ENCODE peak calls at places on chromosome 11, in six cellular contexts. L is GM12891, T is K562, M is SK-N-SH, Q is H1, H is HepG2. I is an unnamed sample.

GRCh38 chr11:75689861-75690641 is 21.2 kb upstream of the MAP6 start:
- DNase-seq in H (no peak), Q (no peak), L (no peak), T (no peak), M (no peak), I (no peak)

GRCh38 chr11:56849852-56850251 is 101.4 kb upstream of the OR9G4 start:
- DNase-seq in M (no peak), L (no peak), Q (no peak), T (no peak), H (no peak), I (no peak)

GRCh38 chr11:23574149-23574548 is 713.9 kb upstream of the CCDC179 start:
- DNase-seq in H (no peak), M (no peak), L (no peak), T (no peak), Q (no peak), I (no peak)

GRCh38 chr11:16356057-16356750 is at the start of gene SOX6:
- DNase-seq in H (peak; percentile 94), T (no peak), L (no peak), Q (no peak), M (no peak), I (no peak)

GRCh38 chr11:28976801-28977145 is 868.6 kb downstream of the METTL15 start:
- DNase-seq in T (no peak), Q (no peak), H (no peak), L (no peak), M (no peak), I (no peak)

GRCh38 chr11:93652161-93652597 is 9.3 kb upstream of the CEP295 start:
- DNase-seq in H (peak; percentile 17), L (no peak), Q (peak; percentile 70), T (peak; percentile 36), M (peak; percentile 19), I (no peak)

GRCh38 chr11:126061707-126062678 is 673 bp downstream of the CDON start:
- DNase-seq in Q (peak; percentile 74), L (no peak), T (no peak), M (peak; percentile 56), H (peak; percentile 66), I (no peak)

GRCh38 chr11:90874281-90874680 is 651.4 kb upstream of the CHORDC1 start:
- DNase-seq in L (no peak), M (no peak), H (no peak), Q (no peak), T (no peak), I (no peak)

GRCh38 chr11:34613462-34614183 is 7.3 kb upstream of the EHF start:
- DNase-seq in Q (no peak), L (peak; percentile 38), T (no peak), H (no peak), M (no peak), I (no peak)

GRCh38 chr11:32312865-32313403 is 122.4 kb downstream of the WT1 start:
- DNase-seq in L (peak; percentile 28), H (peak; percentile 45), Q (peak; percentile 60), M (peak; percentile 51), T (peak; percentile 62), I (peak; percentile 12)

GRCh38 chr11:93396356-93396755 is 65.8 kb downstream of the DEUP1 start:
- DNase-seq in Q (no peak), T (no peak), H (no peak), L (no peak), M (no peak), I (no peak)

GRCh38 chr11:122617926-122618325 is 37.6 kb upstream of the UBASH3B start:
- DNase-seq in H (peak; percentile 36), T (no peak), M (no peak), L (no peak), Q (no peak), I (no peak)

GRCh38 chr11:17423533-17424310 is 35.3 kb upstream of the KCNJ11 start:
- DNase-seq in H (peak; percentile 58), Q (no peak), M (no peak), L (no peak), T (no peak), I (no peak)

GRCh38 chr11:9315078-9315688 is 790 bp upstream of the TMEM41B start:
- DNase-seq in H (no peak), Q (no peak), T (no peak), L (no peak), M (no peak), I (no peak)

GRCh38 chr11:75432911-75433321 is at the start of gene KLHL35:
- DNase-seq in M (no peak), H (no peak), T (peak; percentile 41), L (no peak), Q (no peak), I (no peak)

GRCh38 chr11:112555491-112556364 is 295.1 kb upstream of the PLET1 start:
- DNase-seq in L (peak; percentile 35), Q (peak; percentile 94), H (peak; percentile 21), T (peak; percentile 65), M (peak; percentile 66), I (peak; percentile 41)

GRCh38 chr11:14855890-14856289 is 36.1 kb downstream of the CYP2R1 start:
- DNase-seq in H (no peak), T (no peak), L (no peak), M (no peak), Q (no peak), I (no peak)

GRCh38 chr11:133311230-133311629 is 221.1 kb downstream of the OPCML start:
- DNase-seq in L (no peak), M (no peak), T (no peak), Q (no peak), H (no peak), I (no peak)

GRCh38 chr11:59196777-59197176 is 15.9 kb downstream of the MPEG1 start:
- DNase-seq in Q (no peak), T (no peak), M (no peak), H (no peak), L (no peak), I (no peak)

GRCh38 chr11:126815111-126815510 is 185.5 kb downstream of the KIRREL3 start:
- DNase-seq in L (no peak), Q (no peak), H (no peak), M (no peak), T (no peak), I (no peak)

GRCh38 chr11:33652407-33652806 is 48.2 kb downstream of the C11orf91 start:
- DNase-seq in H (no peak), T (no peak), L (no peak), Q (no peak), M (no peak), I (no peak)

GRCh38 chr11:63770763-63771162 is 2.2 kb upstream of the ZFTA start:
- DNase-seq in Q (no peak), M (no peak), T (no peak), L (no peak), H (no peak), I (no peak)

GRCh38 chr11:70244698-70245097 is 25.8 kb upstream of the PPFIA1 start:
- DNase-seq in H (no peak), T (no peak), L (no peak), Q (no peak), M (no peak), I (no peak)

GRCh38 chr11:118608268-118609214 is 1.1 kb downstream of the PHLDB1 start:
- DNase-seq in T (peak; percentile 76), M (peak; percentile 74), Q (peak; percentile 75), H (no peak), L (no peak), I (no peak)
- TF ChIP-seq TAF1 in T (peak; percentile 64), M (no peak), Q (no peak), H (no peak), L (no peak), I (no peak)

DNA sequence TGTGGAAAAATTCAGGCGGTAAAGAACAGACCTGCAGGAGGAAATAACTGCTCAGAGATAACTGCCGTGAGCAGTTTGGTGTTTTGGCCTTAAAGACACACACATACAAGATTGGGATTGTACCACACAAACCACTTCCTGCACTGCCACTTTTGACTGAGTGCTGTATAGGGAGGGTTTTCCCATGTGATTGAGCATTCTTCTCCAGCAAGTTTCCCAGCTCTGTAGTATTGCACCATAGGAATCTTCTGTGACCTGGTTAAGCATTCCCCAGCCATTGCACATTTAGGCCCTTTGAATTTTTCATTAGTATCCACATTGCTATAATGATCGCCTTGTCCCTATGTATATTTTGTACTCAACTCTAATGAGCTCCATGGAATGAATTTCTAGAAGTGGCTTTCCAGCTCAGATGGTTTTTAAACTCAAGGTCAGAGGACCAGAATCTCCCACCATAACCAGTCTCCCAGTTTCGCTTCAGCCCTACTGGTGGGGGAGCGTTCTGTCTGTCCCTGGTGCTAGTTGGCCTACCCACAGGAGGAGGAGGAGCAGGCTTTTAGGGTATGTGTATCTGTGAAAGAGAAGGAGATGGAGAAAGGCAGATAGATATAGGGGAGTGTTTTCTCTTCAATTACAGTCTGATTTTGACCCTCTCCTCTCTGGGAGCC is 9.3 kb downstream of the CD82 start:
- DNase-seq in T (no peak), H (no peak), Q (no peak), L (no peak), M (peak; percentile 3), I (no peak)
- TF ChIP-seq TAF1 in T (no peak), H (no peak), Q (no peak), L (no peak), M (no peak), I (no peak)

GRCh38 chr11:83827520-83827919 is 541.4 kb upstream of the CCDC90B start:
- DNase-seq in M (no peak), H (no peak), Q (no peak), T (no peak), L (no peak), I (no peak)
- TF ChIP-seq TAF1 in M (no peak), H (no peak), Q (no peak), T (no peak), L (no peak), I (no peak)

GRCh38 chr11:61869636-61870428 is 21.5 kb downstream of the FADS3 start:
- DNase-seq in M (no peak), T (peak; percentile 82), Q (peak; percentile 64), L (no peak), H (no peak), I (no peak)

GRCh38 chr11:61871158-61871597 is 20.2 kb downstream of the FADS3 start:
- DNase-seq in M (peak; percentile 94), H (peak; percentile 64), L (peak; percentile 91), Q (peak; percentile 94), T (peak; percentile 90), I (peak; percentile 84)

GRCh38 chr11:61872935-61873565 is 18.3 kb downstream of the FADS3 start:
- DNase-seq in M (no peak), H (no peak), Q (no peak), T (no peak), L (no peak), I (no peak)

GRCh38 chr11:61868601-61869476 is 22.5 kb downstream of the FADS3 start:
- DNase-seq in Q (no peak), L (no peak), H (no peak), T (no peak), M (no peak), I (no peak)

DNA sequence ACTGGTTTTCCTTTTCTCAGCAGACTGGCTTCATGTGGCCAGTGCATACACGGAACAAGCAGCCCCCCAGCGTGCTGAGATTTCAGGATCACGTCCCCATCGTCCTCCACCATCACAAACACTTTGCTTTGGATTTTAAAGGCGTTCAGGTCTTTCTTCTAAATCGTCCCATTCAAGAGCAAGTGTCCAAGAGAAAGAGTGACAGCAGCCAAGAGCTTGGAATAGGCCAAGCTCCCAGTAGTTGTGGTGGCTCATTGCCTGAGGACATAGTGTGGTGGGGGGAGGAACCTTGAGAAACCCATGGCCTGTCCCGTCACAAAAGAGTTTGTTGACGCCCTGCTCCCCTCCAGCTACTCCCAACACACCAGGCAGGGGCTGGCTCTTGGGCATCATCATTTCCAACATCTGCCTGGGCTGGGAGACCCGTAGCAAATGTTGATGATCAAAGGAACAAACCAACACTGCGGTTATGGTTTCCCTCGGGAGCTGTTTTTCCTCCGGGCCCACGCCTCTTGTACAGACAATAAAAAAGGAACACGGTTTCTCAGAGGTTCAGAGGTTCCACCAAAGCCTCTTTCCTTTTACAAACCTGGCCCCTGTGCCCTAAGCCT is 20.8 kb downstream of the FADS3 start:
- DNase-seq in T (no peak), M (no peak), L (no peak), H (no peak), Q (no peak), I (no peak)
- TF ChIP-seq TAF1 in T (no peak), M (no peak), L (no peak), H (no peak), Q (peak; percentile 15), I (no peak)